ENCODE peak calls at places on chromosomes 11 and 22, in seven cellular contexts. Z, B, I, L, A, T and F are unnamed samples.

GRCh38 chr11:96338910-96339703 is 3.9 kb downstream of the MAML2 start:
- DNase-seq in B (no peak), A (no peak), L (peak), I (no peak), T (peak), Z (peak), F (peak)

GRCh38 chr11:8296203-8296602 is 32.5 kb upstream of the LMO1 start:
- DNase-seq in T (no peak), A (no peak), B (no peak), I (no peak), Z (no peak), L (no peak), F (no peak)

GRCh38 chr22:43901976-43902643 is 10.3 kb upstream of the PNPLA5 start:
- DNase-seq in B (no peak), T (peak), A (no peak), L (no peak), I (no peak), Z (no peak), F (peak)

GRCh38 chr11:128022007-128022368 is 565.4 kb downstream of the ETS1 start:
- DNase-seq in I (no peak), L (no peak), Z (no peak), B (no peak), T (peak), A (no peak), F (peak)

GRCh38 chr11:5690216-5690615 is 626 bp downstream of the TRIM22 start:
- DNase-seq in B (no peak), I (no peak), L (no peak), T (no peak), A (no peak), Z (no peak), F (peak)

GRCh38 chr11:100328626-100329340 is 358.3 kb upstream of the ARHGAP42 start:
- DNase-seq in I (no peak), Z (peak), T (no peak), A (no peak), L (no peak), B (no peak), F (no peak)

GRCh38 chr11:66363805-66364535 is 7.6 kb downstream of the SLC29A2 start:
- DNase-seq in T (no peak), L (no peak), B (no peak), A (peak), I (peak), Z (peak), F (no peak)

GRCh38 chr22:21624120-21624879 is 5.5 kb downstream of the YDJC start:
- DNase-seq in A (no peak), B (no peak), Z (peak), T (peak), I (peak), L (no peak), F (no peak)

GRCh38 chr11:130383363-130384168 is 44.8 kb downstream of the ADAMTS8 start:
- DNase-seq in Z (no peak), B (no peak), T (peak), I (no peak), L (no peak), A (no peak), F (peak)

GRCh38 chr11:119263352-119263940 is 53.5 kb downstream of the MCAM start:
- DNase-seq in Z (no peak), L (no peak), T (no peak), A (no peak), I (no peak), B (no peak), F (no peak)

GRCh38 chr22:32518848-32519247 is 44.2 kb downstream of the FBXO7 start:
- DNase-seq in T (no peak), I (peak), L (no peak), A (no peak), Z (peak), B (no peak), F (no peak)

GRCh38 chr22:35376728-35377472 is 4.0 kb upstream of the HMOX1 start:
- DNase-seq in A (peak), L (peak), T (peak), Z (peak), I (peak), B (no peak), F (peak)

GRCh38 chr11:18731949-18732821 is 6.2 kb upstream of the IGSF22 start:
- DNase-seq in A (no peak), Z (peak), B (no peak), L (no peak), I (peak), T (peak), F (peak)

GRCh38 chr11:61586792-61587430 is 6.0 kb upstream of the SYT7 start:
- DNase-seq in Z (peak), A (no peak), T (no peak), B (no peak), L (no peak), I (no peak), F (no peak)

GRCh38 chr11:1342946-1343345 is 33.5 kb upstream of the TOLLIP start:
- DNase-seq in L (no peak), Z (no peak), A (no peak), B (no peak), T (no peak), I (no peak), F (no peak)

GRCh38 chr11:21142007-21142406 is 472.6 kb downstream of the NELL1 start:
- DNase-seq in L (no peak), T (no peak), B (no peak), A (no peak), Z (peak), I (peak), F (no peak)

GRCh38 chr11:103749158-103749557 is 287.3 kb upstream of the DDI1 start:
- DNase-seq in Z (no peak), B (no peak), A (no peak), T (no peak), L (no peak), I (no peak), F (no peak)

GRCh38 chr11:110453684-110454354 is 24.1 kb downstream of the FDX1 start:
- DNase-seq in Z (no peak), T (no peak), L (no peak), B (no peak), I (no peak), A (no peak), F (no peak)

GRCh38 chr22:30871391-30872281 is 96.9 kb downstream of the MORC2 start:
- DNase-seq in B (no peak), L (peak), Z (no peak), T (no peak), I (no peak), A (no peak), F (no peak)

GRCh38 chr22:44425356-44425755 is 72.7 kb downstream of the RTL6 start:
- DNase-seq in L (no peak), I (no peak), B (no peak), Z (no peak), A (no peak), T (no peak), F (no peak)